ENCODE peak calls at places on chromosome 3, in six cellular contexts. One of them, this sample, is unnamed.
A peak's percentile ranks its signal among the peaks of the same experiment; 100 is the strongest.

GRCh38 chr3:43994594-43995077 is 247.1 kb upstream of the TOPAZ1 start:
- DNase-seq in heart left ventricle: no peak
- DNase-seq in cardiac muscle cell: no peak
- DNase-seq in left lung: no peak
- DNase-seq in colonic mucosa: no peak
- DNase-seq in uterus: no peak
- DNase-seq in this sample: no peak

GRCh38 chr3:48694610-48695051 is 8.9 kb upstream of the NCKIPSD start:
- DNase-seq in heart left ventricle: peak; percentile 77
- DNase-seq in cardiac muscle cell: no peak
- DNase-seq in left lung: no peak
- DNase-seq in colonic mucosa: peak; percentile 60
- DNase-seq in uterus: peak; percentile 87
- DNase-seq in this sample: peak; percentile 71

GRCh38 chr3:77038928-77039605 is 832 bp upstream of the ROBO2 start:
- DNase-seq in heart left ventricle: peak; percentile 23
- DNase-seq in cardiac muscle cell: peak; percentile 59
- DNase-seq in left lung: peak; percentile 37
- DNase-seq in colonic mucosa: no peak
- DNase-seq in uterus: peak; percentile 16
- DNase-seq in this sample: no peak

GRCh38 chr3:42771271-42771670 is 1.8 kb downstream of the CCDC13 start:
- DNase-seq in heart left ventricle: no peak
- DNase-seq in cardiac muscle cell: no peak
- DNase-seq in left lung: no peak
- DNase-seq in colonic mucosa: no peak
- DNase-seq in uterus: no peak
- DNase-seq in this sample: no peak

GRCh38 chr3:48244462-48244861 is 3.6 kb downstream of the ZNF589 start:
- DNase-seq in heart left ventricle: no peak
- DNase-seq in cardiac muscle cell: no peak
- DNase-seq in left lung: no peak
- DNase-seq in colonic mucosa: no peak
- DNase-seq in uterus: no peak
- DNase-seq in this sample: no peak

GRCh38 chr3:177960014-177960413 is 576.2 kb upstream of the KCNMB2 start:
- DNase-seq in heart left ventricle: peak; percentile 35
- DNase-seq in cardiac muscle cell: no peak
- DNase-seq in left lung: no peak
- DNase-seq in colonic mucosa: no peak
- DNase-seq in uterus: peak; percentile 20
- DNase-seq in this sample: no peak

GRCh38 chr3:88809993-88810392 is 297.4 kb upstream of the EPHA3 start:
- DNase-seq in heart left ventricle: no peak
- DNase-seq in cardiac muscle cell: no peak
- DNase-seq in left lung: no peak
- DNase-seq in colonic mucosa: no peak
- DNase-seq in uterus: no peak
- DNase-seq in this sample: no peak

GRCh38 chr3:13792512-13793347 is 87.1 kb downstream of the WNT7A start:
- DNase-seq in heart left ventricle: no peak
- DNase-seq in cardiac muscle cell: no peak
- DNase-seq in left lung: no peak
- DNase-seq in colonic mucosa: no peak
- DNase-seq in uterus: no peak
- DNase-seq in this sample: no peak

GRCh38 chr3:150345021-150345538 is 63.0 kb upstream of the TSC22D2 start:
- DNase-seq in heart left ventricle: no peak
- DNase-seq in cardiac muscle cell: no peak
- DNase-seq in left lung: no peak
- DNase-seq in colonic mucosa: peak; percentile 92
- DNase-seq in uterus: no peak
- DNase-seq in this sample: peak; percentile 11

GRCh38 chr3:52774901-52775864 is 2.2 kb upstream of the ITIH1 start:
- DNase-seq in heart left ventricle: no peak
- DNase-seq in cardiac muscle cell: no peak
- DNase-seq in left lung: peak; percentile 15
- DNase-seq in colonic mucosa: no peak
- DNase-seq in uterus: no peak
- DNase-seq in this sample: no peak

GRCh38 chr3:150970665-150971327 is 1.7 kb downstream of the CLRN1 start:
- DNase-seq in heart left ventricle: no peak
- DNase-seq in cardiac muscle cell: no peak
- DNase-seq in left lung: no peak
- DNase-seq in colonic mucosa: no peak
- DNase-seq in uterus: no peak
- DNase-seq in this sample: no peak

GRCh38 chr3:193744048-193744821 is 151.2 kb downstream of the OPA1 start:
- DNase-seq in heart left ventricle: no peak
- DNase-seq in cardiac muscle cell: peak; percentile 22
- DNase-seq in left lung: no peak
- DNase-seq in colonic mucosa: peak; percentile 64
- DNase-seq in uterus: no peak
- DNase-seq in this sample: no peak

GRCh38 chr3:159765025-159765859 is 223.4 kb upstream of the IL12A start:
- DNase-seq in heart left ventricle: peak; percentile 82
- DNase-seq in cardiac muscle cell: peak; percentile 61
- DNase-seq in left lung: peak; percentile 84
- DNase-seq in colonic mucosa: peak; percentile 67
- DNase-seq in uterus: peak; percentile 83
- DNase-seq in this sample: peak; percentile 73

GRCh38 chr3:114011059-114011797 is 45.1 kb downstream of the CCDC191 start:
- DNase-seq in heart left ventricle: no peak
- DNase-seq in cardiac muscle cell: no peak
- DNase-seq in left lung: no peak
- DNase-seq in colonic mucosa: no peak
- DNase-seq in uterus: no peak
- DNase-seq in this sample: no peak

DNA sequence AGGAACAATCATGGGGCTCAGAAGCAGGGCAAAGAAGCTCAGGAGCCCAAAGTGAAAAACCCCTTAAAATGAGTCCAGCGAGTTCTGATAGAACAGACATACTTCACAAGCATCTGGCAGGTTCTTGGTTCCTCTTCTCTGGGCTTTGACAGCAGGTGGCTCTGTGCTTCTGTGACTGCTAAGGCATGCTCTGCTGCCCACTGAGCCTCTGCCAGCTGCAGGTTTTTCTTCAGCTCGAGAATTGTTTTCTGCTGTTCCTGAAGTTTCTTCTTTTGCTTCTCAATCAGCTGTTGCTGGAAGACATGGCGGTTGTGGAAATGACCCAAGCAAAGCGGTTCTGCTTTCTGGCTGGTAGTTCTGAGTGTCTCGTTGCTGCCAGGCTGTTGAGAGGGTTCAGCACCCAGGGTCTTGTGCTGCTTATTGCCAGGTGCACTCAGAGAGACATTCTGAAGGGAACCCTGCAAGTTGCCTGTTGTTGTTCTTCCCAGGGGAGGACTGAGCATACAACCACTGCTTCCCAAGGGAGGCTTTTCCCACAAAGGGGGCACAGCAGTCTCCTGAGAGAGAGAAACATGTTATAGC is 50.8 kb downstream of the CCDC191 start:
- DNase-seq in heart left ventricle: no peak
- DNase-seq in cardiac muscle cell: no peak
- DNase-seq in left lung: no peak
- DNase-seq in colonic mucosa: no peak
- DNase-seq in uterus: no peak
- DNase-seq in this sample: no peak
- H3K27ac ChIP-seq in heart left ventricle: no peak overlapping the region
- H3K27ac ChIP-seq in cardiac muscle cell: no peak overlapping the region
- H3K27ac ChIP-seq in left lung: no peak overlapping the region
- H3K27ac ChIP-seq in colonic mucosa: no peak overlapping the region
- H3K27ac ChIP-seq in uterus: no peak overlapping the region
- H3K27ac ChIP-seq in this sample: no peak overlapping the region

DNA sequence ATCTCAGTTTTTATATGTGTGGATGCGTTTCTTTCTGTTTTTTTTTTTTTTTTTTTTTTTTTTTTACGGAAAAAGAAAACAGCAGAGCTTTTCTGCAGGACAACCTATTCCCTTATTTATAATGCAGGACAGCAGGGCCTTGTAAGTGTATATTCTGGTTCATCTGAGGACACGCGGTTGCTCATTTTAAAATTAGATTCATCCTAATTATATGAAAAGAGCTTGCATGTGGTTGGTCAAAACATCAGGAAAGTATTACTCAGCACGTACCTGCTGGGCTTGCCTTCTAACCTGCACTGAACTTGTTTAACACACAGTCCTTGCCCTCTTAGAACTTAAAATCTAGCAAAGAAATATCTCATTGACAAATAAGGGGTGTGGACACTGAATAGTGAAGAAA is 13.5 kb downstream of the THRB start:
- DNase-seq in heart left ventricle: no peak
- DNase-seq in cardiac muscle cell: no peak
- DNase-seq in left lung: no peak
- DNase-seq in colonic mucosa: no peak
- DNase-seq in uterus: no peak
- DNase-seq in this sample: no peak
- H3K27ac ChIP-seq in heart left ventricle: no peak overlapping the region
- H3K27ac ChIP-seq in cardiac muscle cell: no peak overlapping the region
- H3K27ac ChIP-seq in left lung: no peak overlapping the region
- H3K27ac ChIP-seq in colonic mucosa: no peak overlapping the region
- H3K27ac ChIP-seq in uterus: no peak overlapping the region
- H3K27ac ChIP-seq in this sample: no peak overlapping the region

DNA sequence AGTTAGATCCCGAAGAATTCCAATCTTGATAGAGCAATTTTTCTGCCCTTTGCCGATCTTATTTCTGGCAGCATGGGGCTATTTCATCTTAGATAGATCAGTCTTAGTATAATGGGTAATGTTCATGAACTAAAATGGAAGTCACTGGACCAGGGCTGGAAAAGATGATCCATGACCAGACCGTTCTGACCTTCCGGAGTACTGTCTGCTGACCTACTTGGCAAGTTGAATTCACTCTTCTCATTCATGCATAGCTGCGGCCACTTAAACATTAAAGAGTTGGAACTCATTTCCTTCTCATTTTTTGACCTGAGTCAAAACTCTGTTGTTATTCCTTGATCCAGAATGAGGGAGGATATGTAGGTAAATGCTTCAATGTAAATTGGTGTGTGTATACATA is 32.5 kb downstream of the GMNC start:
- DNase-seq in heart left ventricle: no peak
- DNase-seq in cardiac muscle cell: no peak
- DNase-seq in left lung: no peak
- DNase-seq in colonic mucosa: no peak
- DNase-seq in uterus: no peak
- DNase-seq in this sample: no peak
- H3K27ac ChIP-seq in heart left ventricle: no peak overlapping the region
- H3K27ac ChIP-seq in cardiac muscle cell: no peak overlapping the region
- H3K27ac ChIP-seq in left lung: no peak overlapping the region
- H3K27ac ChIP-seq in colonic mucosa: no peak overlapping the region
- H3K27ac ChIP-seq in uterus: no peak overlapping the region
- H3K27ac ChIP-seq in this sample: no peak overlapping the region

GRCh38 chr3:197349368-197349767 is 51.0 kb upstream of the DLG1 start:
- DNase-seq in heart left ventricle: no peak
- DNase-seq in cardiac muscle cell: no peak
- DNase-seq in left lung: no peak
- DNase-seq in colonic mucosa: no peak
- DNase-seq in uterus: no peak
- DNase-seq in this sample: no peak
- H3K27ac ChIP-seq in heart left ventricle: no peak overlapping the region
- H3K27ac ChIP-seq in cardiac muscle cell: no peak overlapping the region
- H3K27ac ChIP-seq in left lung: no peak overlapping the region
- H3K27ac ChIP-seq in colonic mucosa: no peak overlapping the region
- H3K27ac ChIP-seq in uterus: no peak overlapping the region
- H3K27ac ChIP-seq in this sample: no peak overlapping the region